ENCODE peak calls at places on chromosome 11, in nine cellular contexts. One of them, this sample, is unnamed. For H3K4me1, the result is how much of the 10 kb centered on the place peaks cover.

GRCh38 chr11:126751242-126751641 is 249.3 kb downstream of the KIRREL3 start:
- DNase-seq in DND-41: no peak
- DNase-seq in tibial nerve: no peak
- DNase-seq in stomach: no peak
- DNase-seq in PC-9: no peak
- DNase-seq in CD8-positive, alpha-beta memory T cell: no peak
- DNase-seq in cardiac muscle cell: no peak
- DNase-seq in psoas muscle: no peak
- DNase-seq in transverse colon: no peak
- DNase-seq in this sample: no peak

GRCh38 chr11:94563176-94563847 is 3.9 kb upstream of the PIWIL4 start:
- DNase-seq in CD8-positive, alpha-beta memory T cell: no peak
- DNase-seq in cardiac muscle cell: peak
- DNase-seq in transverse colon: no peak
- DNase-seq in psoas muscle: no peak
- DNase-seq in stomach: no peak
- DNase-seq in PC-9: no peak
- DNase-seq in tibial nerve: no peak
- DNase-seq in DND-41: no peak
- DNase-seq in this sample: no peak

GRCh38 chr11:114273890-114274635 is 22.1 kb upstream of the NNMT start:
- DNase-seq in stomach: no peak
- DNase-seq in CD8-positive, alpha-beta memory T cell: no peak
- DNase-seq in transverse colon: no peak
- DNase-seq in DND-41: no peak
- DNase-seq in PC-9: no peak
- DNase-seq in psoas muscle: no peak
- DNase-seq in tibial nerve: no peak
- DNase-seq in cardiac muscle cell: no peak
- DNase-seq in this sample: no peak

GRCh38 chr11:69299572-69299971 is 5.6 kb downstream of the MYEOV start:
- DNase-seq in psoas muscle: no peak
- DNase-seq in tibial nerve: no peak
- DNase-seq in transverse colon: no peak
- DNase-seq in DND-41: no peak
- DNase-seq in PC-9: no peak
- DNase-seq in stomach: no peak
- DNase-seq in CD8-positive, alpha-beta memory T cell: no peak
- DNase-seq in cardiac muscle cell: no peak
- DNase-seq in this sample: no peak

GRCh38 chr11:129023968-129024676 is 81.5 kb upstream of the TP53AIP1 start:
- DNase-seq in DND-41: no peak
- DNase-seq in cardiac muscle cell: peak
- DNase-seq in CD8-positive, alpha-beta memory T cell: no peak
- DNase-seq in tibial nerve: no peak
- DNase-seq in stomach: peak
- DNase-seq in PC-9: peak
- DNase-seq in transverse colon: peak
- DNase-seq in psoas muscle: no peak
- DNase-seq in this sample: peak

GRCh38 chr11:120343429-120343828 is 7.2 kb downstream of the ARHGEF12 start:
- DNase-seq in transverse colon: no peak
- DNase-seq in DND-41: no peak
- DNase-seq in tibial nerve: no peak
- DNase-seq in CD8-positive, alpha-beta memory T cell: no peak
- DNase-seq in cardiac muscle cell: no peak
- DNase-seq in PC-9: no peak
- DNase-seq in psoas muscle: no peak
- DNase-seq in stomach: no peak
- DNase-seq in this sample: no peak

GRCh38 chr11:2891291-2891690 is 5.7 kb upstream of the CDKN1C start:
- DNase-seq in psoas muscle: no peak
- DNase-seq in PC-9: no peak
- DNase-seq in CD8-positive, alpha-beta memory T cell: no peak
- DNase-seq in transverse colon: no peak
- DNase-seq in tibial nerve: no peak
- DNase-seq in DND-41: peak
- DNase-seq in cardiac muscle cell: peak
- DNase-seq in stomach: no peak
- DNase-seq in this sample: no peak

GRCh38 chr11:111851636-111852035 is 19.7 kb downstream of the ALG9 start:
- DNase-seq in tibial nerve: no peak
- DNase-seq in PC-9: no peak
- DNase-seq in cardiac muscle cell: no peak
- DNase-seq in stomach: no peak
- DNase-seq in psoas muscle: no peak
- DNase-seq in transverse colon: no peak
- DNase-seq in CD8-positive, alpha-beta memory T cell: no peak
- DNase-seq in DND-41: no peak
- DNase-seq in this sample: no peak

GRCh38 chr11:120332822-120333716 is 3.1 kb upstream of the ARHGEF12 start:
- DNase-seq in CD8-positive, alpha-beta memory T cell: no peak
- DNase-seq in psoas muscle: no peak
- DNase-seq in PC-9: no peak
- DNase-seq in stomach: no peak
- DNase-seq in cardiac muscle cell: no peak
- DNase-seq in tibial nerve: no peak
- DNase-seq in DND-41: no peak
- DNase-seq in transverse colon: no peak
- DNase-seq in this sample: no peak

GRCh38 chr11:60809691-60810090 is 24.6 kb downstream of the MS4A10 start:
- DNase-seq in CD8-positive, alpha-beta memory T cell: no peak
- DNase-seq in DND-41: no peak
- DNase-seq in cardiac muscle cell: no peak
- DNase-seq in tibial nerve: no peak
- DNase-seq in psoas muscle: no peak
- DNase-seq in stomach: no peak
- DNase-seq in PC-9: no peak
- DNase-seq in transverse colon: no peak
- DNase-seq in this sample: no peak
- H3K4me1 ChIP-seq in CD8-positive, alpha-beta memory T cell: under half
- H3K4me1 ChIP-seq in DND-41: under half
- H3K4me1 ChIP-seq in cardiac muscle cell: under half
- H3K4me1 ChIP-seq in tibial nerve: under half
- H3K4me1 ChIP-seq in psoas muscle: under half
- H3K4me1 ChIP-seq in stomach: under half
- H3K4me1 ChIP-seq in PC-9: under half
- H3K4me1 ChIP-seq in transverse colon: under half
- H3K4me1 ChIP-seq in this sample: under half

DNA sequence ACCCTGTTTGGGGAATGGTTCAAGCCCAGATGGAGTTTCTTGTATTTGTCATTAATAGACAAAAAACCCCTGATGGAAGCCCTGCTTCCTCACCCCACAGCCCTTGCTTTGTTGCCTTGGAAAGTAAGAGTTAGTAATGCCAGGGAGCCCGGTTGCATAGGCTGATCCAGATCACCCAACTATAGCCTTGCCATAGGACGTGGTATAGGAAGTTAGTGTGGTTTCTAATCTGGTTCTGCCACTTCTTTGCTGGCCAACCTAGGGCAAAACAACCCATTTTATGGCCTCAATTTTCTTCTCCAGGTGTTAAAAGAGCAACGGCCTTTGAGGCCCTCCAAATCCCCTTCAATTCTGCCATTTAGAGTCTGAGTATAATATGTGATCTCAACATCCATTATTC is 97.9 kb downstream of the STIM1 start:
- DNase-seq in DND-41: peak
- DNase-seq in PC-9: no peak
- DNase-seq in psoas muscle: no peak
- DNase-seq in cardiac muscle cell: no peak
- DNase-seq in transverse colon: no peak
- DNase-seq in CD8-positive, alpha-beta memory T cell: no peak
- DNase-seq in stomach: no peak
- DNase-seq in tibial nerve: no peak
- DNase-seq in this sample: no peak
- H3K4me1 ChIP-seq in DND-41: half or more
- H3K4me1 ChIP-seq in PC-9: under half
- H3K4me1 ChIP-seq in psoas muscle: half or more
- H3K4me1 ChIP-seq in cardiac muscle cell: under half
- H3K4me1 ChIP-seq in transverse colon: under half
- H3K4me1 ChIP-seq in CD8-positive, alpha-beta memory T cell: half or more
- H3K4me1 ChIP-seq in stomach: under half
- H3K4me1 ChIP-seq in tibial nerve: under half
- H3K4me1 ChIP-seq in this sample: under half

DNA sequence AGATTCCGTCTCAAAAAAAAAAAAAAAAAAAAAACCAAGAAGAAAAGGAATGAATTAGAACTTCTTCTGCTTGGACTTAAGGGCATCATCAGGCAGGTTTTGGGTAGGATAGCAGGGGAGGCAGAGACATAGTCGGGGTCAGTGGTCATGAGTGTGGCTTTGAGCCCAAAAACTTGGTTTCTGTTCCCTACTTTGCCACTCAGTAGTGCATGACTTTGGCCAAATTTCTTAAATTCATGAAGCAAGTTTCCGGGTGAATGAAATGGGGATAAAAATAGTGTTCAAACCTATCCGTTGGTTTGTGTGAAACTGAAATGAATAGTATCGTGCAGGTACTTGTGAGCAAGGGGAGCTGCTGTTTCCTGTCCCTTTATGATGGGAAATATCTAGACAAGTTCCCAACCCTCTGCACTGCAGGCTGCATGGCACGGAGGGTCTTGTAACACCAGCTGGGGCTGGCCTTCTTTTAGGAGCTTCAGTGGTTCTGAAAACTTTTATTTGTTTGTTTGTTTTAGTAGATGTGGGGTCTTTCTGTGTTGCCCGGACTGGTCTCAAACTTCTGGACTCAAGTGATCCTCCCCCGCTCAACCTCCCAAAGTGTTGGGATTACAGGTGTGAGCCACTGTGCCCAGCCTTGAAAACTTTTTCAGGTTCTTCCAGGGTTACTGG is 18.4 kb downstream of the NEAT1 start:
- DNase-seq in transverse colon: no peak
- DNase-seq in stomach: no peak
- DNase-seq in tibial nerve: peak
- DNase-seq in psoas muscle: no peak
- DNase-seq in cardiac muscle cell: no peak
- DNase-seq in PC-9: peak
- DNase-seq in DND-41: no peak
- DNase-seq in CD8-positive, alpha-beta memory T cell: peak
- DNase-seq in this sample: no peak
- H3K4me1 ChIP-seq in transverse colon: half or more
- H3K4me1 ChIP-seq in stomach: half or more
- H3K4me1 ChIP-seq in tibial nerve: under half
- H3K4me1 ChIP-seq in psoas muscle: under half
- H3K4me1 ChIP-seq in cardiac muscle cell: under half
- H3K4me1 ChIP-seq in PC-9: half or more
- H3K4me1 ChIP-seq in DND-41: under half
- H3K4me1 ChIP-seq in CD8-positive, alpha-beta memory T cell: under half
- H3K4me1 ChIP-seq in this sample: under half

GRCh38 chr11:130651266-130651855 is 202.9 kb downstream of the ADAMTS15 start:
- DNase-seq in transverse colon: no peak
- DNase-seq in tibial nerve: no peak
- DNase-seq in cardiac muscle cell: no peak
- DNase-seq in CD8-positive, alpha-beta memory T cell: no peak
- DNase-seq in PC-9: no peak
- DNase-seq in DND-41: no peak
- DNase-seq in psoas muscle: no peak
- DNase-seq in stomach: no peak
- DNase-seq in this sample: no peak
- H3K4me1 ChIP-seq in transverse colon: half or more
- H3K4me1 ChIP-seq in tibial nerve: under half
- H3K4me1 ChIP-seq in cardiac muscle cell: under half
- H3K4me1 ChIP-seq in CD8-positive, alpha-beta memory T cell: under half
- H3K4me1 ChIP-seq in PC-9: under half
- H3K4me1 ChIP-seq in DND-41: under half
- H3K4me1 ChIP-seq in psoas muscle: under half
- H3K4me1 ChIP-seq in stomach: half or more
- H3K4me1 ChIP-seq in this sample: under half

DNA sequence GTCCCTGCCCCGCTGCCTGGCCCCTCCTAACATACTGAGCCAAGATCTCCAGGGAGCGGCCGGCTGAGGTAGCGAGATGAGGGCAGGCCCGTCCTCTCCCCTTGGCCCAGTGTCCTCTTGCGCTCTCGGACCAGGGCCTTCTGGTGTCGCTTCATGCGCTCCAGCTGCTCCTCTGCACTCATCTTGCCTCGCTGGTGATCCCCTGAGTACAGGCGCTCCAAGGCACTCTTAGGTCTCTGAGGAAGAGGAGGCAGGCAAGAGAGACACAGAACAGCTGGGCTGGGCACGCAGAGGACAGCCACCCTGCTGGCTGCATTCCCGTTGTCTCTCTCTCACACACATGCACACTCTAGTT is 50.6 kb downstream of the C11orf58 start:
- DNase-seq in transverse colon: no peak
- DNase-seq in CD8-positive, alpha-beta memory T cell: no peak
- DNase-seq in cardiac muscle cell: no peak
- DNase-seq in PC-9: no peak
- DNase-seq in stomach: no peak
- DNase-seq in DND-41: no peak
- DNase-seq in tibial nerve: no peak
- DNase-seq in psoas muscle: no peak
- DNase-seq in this sample: no peak
- H3K4me1 ChIP-seq in transverse colon: under half
- H3K4me1 ChIP-seq in CD8-positive, alpha-beta memory T cell: under half
- H3K4me1 ChIP-seq in cardiac muscle cell: under half
- H3K4me1 ChIP-seq in PC-9: under half
- H3K4me1 ChIP-seq in stomach: under half
- H3K4me1 ChIP-seq in DND-41: under half
- H3K4me1 ChIP-seq in tibial nerve: under half
- H3K4me1 ChIP-seq in psoas muscle: under half
- H3K4me1 ChIP-seq in this sample: under half

DNA sequence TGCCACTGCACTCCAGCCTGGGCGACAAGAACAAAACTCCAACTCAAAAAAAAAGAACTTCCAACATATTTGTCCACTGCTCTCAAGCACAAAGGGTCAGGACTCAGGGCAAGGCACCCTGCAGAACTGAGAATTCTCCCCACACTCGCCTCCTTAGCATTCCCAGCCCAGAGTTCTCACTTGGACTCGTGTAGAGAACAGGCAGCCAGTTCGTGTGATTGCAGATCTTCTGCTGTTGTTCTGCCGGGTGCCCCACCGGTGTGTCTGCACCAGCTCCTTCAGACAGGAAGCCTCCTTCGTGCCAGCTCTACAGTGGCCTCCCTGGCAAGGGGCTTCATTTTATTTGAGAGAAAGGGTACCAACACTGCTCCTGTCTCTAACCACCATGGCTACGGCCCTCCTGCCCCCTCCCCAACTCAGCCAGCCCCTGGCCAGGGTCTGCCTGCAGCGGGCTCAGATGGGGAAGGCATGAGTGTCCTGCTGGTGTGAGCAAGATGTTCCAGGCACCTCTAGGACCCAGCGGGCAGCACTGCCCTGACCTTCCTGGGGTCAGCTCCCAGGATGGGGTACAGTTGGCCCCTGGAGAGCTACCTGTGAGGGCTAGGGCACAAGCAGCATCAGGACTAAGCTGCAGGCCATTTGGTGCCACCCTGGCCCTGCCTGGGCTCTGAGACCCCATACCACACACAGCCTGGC is 19.5 kb upstream of the SCGB1A1 start:
- DNase-seq in cardiac muscle cell: no peak
- DNase-seq in tibial nerve: no peak
- DNase-seq in PC-9: no peak
- DNase-seq in CD8-positive, alpha-beta memory T cell: no peak
- DNase-seq in transverse colon: no peak
- DNase-seq in psoas muscle: no peak
- DNase-seq in stomach: no peak
- DNase-seq in DND-41: no peak
- DNase-seq in this sample: no peak
- H3K4me1 ChIP-seq in cardiac muscle cell: under half
- H3K4me1 ChIP-seq in tibial nerve: under half
- H3K4me1 ChIP-seq in PC-9: under half
- H3K4me1 ChIP-seq in CD8-positive, alpha-beta memory T cell: under half
- H3K4me1 ChIP-seq in transverse colon: half or more
- H3K4me1 ChIP-seq in psoas muscle: under half
- H3K4me1 ChIP-seq in stomach: half or more
- H3K4me1 ChIP-seq in DND-41: under half
- H3K4me1 ChIP-seq in this sample: under half

This sample was measured in RWPE2.